ENCODE peak calls at places on chromosome 20, in eight cellular contexts. One of them, this sample, is unnamed.

GRCh38 chr20:30513050-30513628 is 744.3 kb upstream of the DEFB115 start:
- DNase-seq in HEK293T: no peak
- DNase-seq in activated B cell treated with CpG ODN at 0.5 μM for 24 hours: no peak
- DNase-seq in pancreas: no peak
- DNase-seq in activated gamma-delta T cell treated with Interleukin-2 at 50 U/mL for 16 hours: no peak
- DNase-seq in RKO: no peak
- DNase-seq in SJCRH30: no peak
- DNase-seq in NCI-H187: no peak
- DNase-seq in this sample: no peak

GRCh38 chr20:38271609-38272120 is 11.1 kb upstream of the KIAA1755 start:
- DNase-seq in activated B cell treated with CpG ODN at 0.5 μM for 24 hours: no peak
- DNase-seq in NCI-H187: no peak
- DNase-seq in activated gamma-delta T cell treated with Interleukin-2 at 50 U/mL for 16 hours: no peak
- DNase-seq in RKO: no peak
- DNase-seq in pancreas: no peak
- DNase-seq in HEK293T: no peak
- DNase-seq in SJCRH30: no peak
- DNase-seq in this sample: no peak

GRCh38 chr20:35192071-35192872 is 20.4 kb downstream of the PROCR start:
- DNase-seq in pancreas: no peak
- DNase-seq in activated gamma-delta T cell treated with Interleukin-2 at 50 U/mL for 16 hours: no peak
- DNase-seq in SJCRH30: no peak
- DNase-seq in NCI-H187: no peak
- DNase-seq in RKO: no peak
- DNase-seq in activated B cell treated with CpG ODN at 0.5 μM for 24 hours: no peak
- DNase-seq in HEK293T: no peak
- DNase-seq in this sample: no peak

GRCh38 chr20:38617011-38617829 is 15.6 kb downstream of the ARHGAP40 start:
- DNase-seq in pancreas: no peak
- DNase-seq in activated B cell treated with CpG ODN at 0.5 μM for 24 hours: no peak
- DNase-seq in NCI-H187: no peak
- DNase-seq in activated gamma-delta T cell treated with Interleukin-2 at 50 U/mL for 16 hours: no peak
- DNase-seq in SJCRH30: no peak
- DNase-seq in HEK293T: no peak
- DNase-seq in RKO: peak; percentile 30
- DNase-seq in this sample: no peak

GRCh38 chr20:31410011-31410410 is 4.0 kb upstream of the DEFB121 start:
- DNase-seq in NCI-H187: no peak
- DNase-seq in pancreas: no peak
- DNase-seq in activated B cell treated with CpG ODN at 0.5 μM for 24 hours: no peak
- DNase-seq in activated gamma-delta T cell treated with Interleukin-2 at 50 U/mL for 16 hours: no peak
- DNase-seq in HEK293T: no peak
- DNase-seq in RKO: no peak
- DNase-seq in SJCRH30: no peak
- DNase-seq in this sample: no peak

GRCh38 chr20:34639755-34640222 is 37.1 kb downstream of the PIGU start:
- DNase-seq in activated B cell treated with CpG ODN at 0.5 μM for 24 hours: no peak
- DNase-seq in activated gamma-delta T cell treated with Interleukin-2 at 50 U/mL for 16 hours: no peak
- DNase-seq in RKO: no peak
- DNase-seq in SJCRH30: peak; percentile 96
- DNase-seq in NCI-H187: peak; percentile 43
- DNase-seq in HEK293T: peak; percentile 27
- DNase-seq in pancreas: no peak
- DNase-seq in this sample: no peak

GRCh38 chr20:11076434-11076833 is 402.6 kb upstream of the JAG1 start:
- DNase-seq in NCI-H187: no peak
- DNase-seq in HEK293T: no peak
- DNase-seq in pancreas: no peak
- DNase-seq in activated gamma-delta T cell treated with Interleukin-2 at 50 U/mL for 16 hours: no peak
- DNase-seq in RKO: no peak
- DNase-seq in SJCRH30: no peak
- DNase-seq in activated B cell treated with CpG ODN at 0.5 μM for 24 hours: no peak
- DNase-seq in this sample: no peak

GRCh38 chr20:13401596-13401995 is 180.5 kb downstream of the ISM1 start:
- DNase-seq in RKO: peak; percentile 56
- DNase-seq in NCI-H187: no peak
- DNase-seq in SJCRH30: no peak
- DNase-seq in HEK293T: no peak
- DNase-seq in activated B cell treated with CpG ODN at 0.5 μM for 24 hours: no peak
- DNase-seq in activated gamma-delta T cell treated with Interleukin-2 at 50 U/mL for 16 hours: no peak
- DNase-seq in pancreas: no peak
- DNase-seq in this sample: no peak

GRCh38 chr20:25669826-25670422 is 26.7 kb downstream of the ZNF337 start:
- DNase-seq in NCI-H187: no peak
- DNase-seq in RKO: peak; percentile 33
- DNase-seq in pancreas: no peak
- DNase-seq in activated B cell treated with CpG ODN at 0.5 μM for 24 hours: no peak
- DNase-seq in activated gamma-delta T cell treated with Interleukin-2 at 50 U/mL for 16 hours: no peak
- DNase-seq in SJCRH30: peak; percentile 20
- DNase-seq in HEK293T: peak; percentile 30
- DNase-seq in this sample: no peak

GRCh38 chr20:46773680-46774079 is 64.2 kb downstream of the SLC2A10 start:
- DNase-seq in activated gamma-delta T cell treated with Interleukin-2 at 50 U/mL for 16 hours: no peak
- DNase-seq in pancreas: no peak
- DNase-seq in NCI-H187: no peak
- DNase-seq in RKO: no peak
- DNase-seq in activated B cell treated with CpG ODN at 0.5 μM for 24 hours: no peak
- DNase-seq in HEK293T: no peak
- DNase-seq in SJCRH30: no peak
- DNase-seq in this sample: no peak

GRCh38 chr20:25453035-25453810 is 45.8 kb downstream of the GINS1 start:
- DNase-seq in SJCRH30: peak; percentile 20
- DNase-seq in HEK293T: peak; percentile 63
- DNase-seq in pancreas: no peak
- DNase-seq in activated gamma-delta T cell treated with Interleukin-2 at 50 U/mL for 16 hours: no peak
- DNase-seq in activated B cell treated with CpG ODN at 0.5 μM for 24 hours: no peak
- DNase-seq in RKO: no peak
- DNase-seq in NCI-H187: no peak
- DNase-seq in this sample: no peak

GRCh38 chr20:11847827-11848226 is 69.9 kb upstream of the BTBD3 start:
- DNase-seq in HEK293T: no peak
- DNase-seq in SJCRH30: no peak
- DNase-seq in NCI-H187: no peak
- DNase-seq in RKO: no peak
- DNase-seq in activated gamma-delta T cell treated with Interleukin-2 at 50 U/mL for 16 hours: no peak
- DNase-seq in activated B cell treated with CpG ODN at 0.5 μM for 24 hours: no peak
- DNase-seq in pancreas: no peak
- DNase-seq in this sample: no peak

GRCh38 chr20:44720617-44720993 is 5.4 kb downstream of the CCN5 start:
- DNase-seq in HEK293T: no peak
- DNase-seq in SJCRH30: no peak
- DNase-seq in activated B cell treated with CpG ODN at 0.5 μM for 24 hours: no peak
- DNase-seq in RKO: no peak
- DNase-seq in activated gamma-delta T cell treated with Interleukin-2 at 50 U/mL for 16 hours: no peak
- DNase-seq in pancreas: no peak
- DNase-seq in NCI-H187: no peak
- DNase-seq in this sample: no peak

GRCh38 chr20:33680681-33681080 is 5.5 kb downstream of the E2F1 start:
- DNase-seq in RKO: no peak
- DNase-seq in activated gamma-delta T cell treated with Interleukin-2 at 50 U/mL for 16 hours: no peak
- DNase-seq in HEK293T: no peak
- DNase-seq in activated B cell treated with CpG ODN at 0.5 μM for 24 hours: no peak
- DNase-seq in pancreas: no peak
- DNase-seq in NCI-H187: no peak
- DNase-seq in SJCRH30: no peak
- DNase-seq in this sample: no peak

GRCh38 chr20:25021336-25021735 is 28.8 kb upstream of the APMAP start:
- DNase-seq in HEK293T: no peak
- DNase-seq in pancreas: no peak
- DNase-seq in activated B cell treated with CpG ODN at 0.5 μM for 24 hours: peak; percentile 12
- DNase-seq in RKO: no peak
- DNase-seq in activated gamma-delta T cell treated with Interleukin-2 at 50 U/mL for 16 hours: no peak
- DNase-seq in NCI-H187: no peak
- DNase-seq in SJCRH30: no peak
- DNase-seq in this sample: no peak

GRCh38 chr20:59006864-59007757 is at the start of gene CTSZ:
- DNase-seq in pancreas: peak; percentile 56
- DNase-seq in activated B cell treated with CpG ODN at 0.5 μM for 24 hours: peak; percentile 65
- DNase-seq in activated gamma-delta T cell treated with Interleukin-2 at 50 U/mL for 16 hours: peak; percentile 35
- DNase-seq in SJCRH30: no peak
- DNase-seq in NCI-H187: no peak
- DNase-seq in RKO: peak; percentile 70
- DNase-seq in HEK293T: no peak
- DNase-seq in this sample: peak; percentile 68

GRCh38 chr20:32737371-32738223 is 5.7 kb downstream of the COMMD7 start:
- DNase-seq in SJCRH30: no peak
- DNase-seq in activated gamma-delta T cell treated with Interleukin-2 at 50 U/mL for 16 hours: peak; percentile 19
- DNase-seq in RKO: peak; percentile 61
- DNase-seq in HEK293T: no peak
- DNase-seq in NCI-H187: no peak
- DNase-seq in activated B cell treated with CpG ODN at 0.5 μM for 24 hours: no peak
- DNase-seq in pancreas: no peak
- DNase-seq in this sample: no peak

GRCh38 chr20:1108437-1108920 is 9.9 kb upstream of the PSMF1 start:
- DNase-seq in NCI-H187: no peak
- DNase-seq in pancreas: no peak
- DNase-seq in SJCRH30: peak; percentile 73
- DNase-seq in RKO: peak; percentile 65
- DNase-seq in activated B cell treated with CpG ODN at 0.5 μM for 24 hours: peak; percentile 36
- DNase-seq in activated gamma-delta T cell treated with Interleukin-2 at 50 U/mL for 16 hours: peak; percentile 41
- DNase-seq in HEK293T: peak; percentile 73
- DNase-seq in this sample: peak; percentile 32

This sample was measured in GM12892.